ENCODE peak calls at places on chromosomes 16 and 17, in five cellular contexts. One of them, this sample, is unnamed.

GRCh38 chr16:54236761-54237160 is 49.8 kb downstream of the IRX3 start:
- DNase-seq in IMR-90: peak; percentile 43
- DNase-seq in ovary: no peak
- DNase-seq in heart left ventricle: no peak
- DNase-seq in upper lobe of left lung: no peak
- DNase-seq in this sample: no peak

GRCh38 chr16:70804153-70804728 is 3.3 kb upstream of the VAC14 start:
- DNase-seq in IMR-90: peak; percentile 93
- DNase-seq in ovary: no peak
- DNase-seq in heart left ventricle: no peak
- DNase-seq in upper lobe of left lung: no peak
- DNase-seq in this sample: no peak

GRCh38 chr17:12545877-12546513 is 119.7 kb upstream of the MYOCD start:
- DNase-seq in IMR-90: peak; percentile 63
- DNase-seq in ovary: peak; percentile 29
- DNase-seq in heart left ventricle: no peak
- DNase-seq in upper lobe of left lung: no peak
- DNase-seq in this sample: no peak

GRCh38 chr17:59362811-59363205 is 31.4 kb downstream of the YPEL2 start:
- DNase-seq in IMR-90: no peak
- DNase-seq in ovary: no peak
- DNase-seq in heart left ventricle: no peak
- DNase-seq in upper lobe of left lung: no peak
- DNase-seq in this sample: no peak

GRCh38 chr16:78034530-78034929 is 12.2 kb downstream of the CLEC3A start:
- DNase-seq in IMR-90: no peak
- DNase-seq in ovary: no peak
- DNase-seq in heart left ventricle: no peak
- DNase-seq in upper lobe of left lung: no peak
- DNase-seq in this sample: no peak

GRCh38 chr16:17159616-17160015 is 311.1 kb downstream of the XYLT1 start:
- DNase-seq in IMR-90: no peak
- DNase-seq in ovary: no peak
- DNase-seq in heart left ventricle: no peak
- DNase-seq in upper lobe of left lung: no peak
- DNase-seq in this sample: no peak

GRCh38 chr17:12078791-12079190 is 58.1 kb downstream of the MAP2K4 start:
- DNase-seq in IMR-90: peak; percentile 83
- DNase-seq in ovary: no peak
- DNase-seq in heart left ventricle: no peak
- DNase-seq in upper lobe of left lung: no peak
- DNase-seq in this sample: no peak

GRCh38 chr17:56676807-56677206 is 83.3 kb downstream of the NOG start:
- DNase-seq in IMR-90: no peak
- DNase-seq in ovary: no peak
- DNase-seq in heart left ventricle: no peak
- DNase-seq in upper lobe of left lung: no peak
- DNase-seq in this sample: no peak

GRCh38 chr17:34081269-34081668 is 173.8 kb upstream of the CCL2 start:
- DNase-seq in IMR-90: peak; percentile 6
- DNase-seq in ovary: no peak
- DNase-seq in heart left ventricle: no peak
- DNase-seq in upper lobe of left lung: no peak
- DNase-seq in this sample: no peak

GRCh38 chr17:81805707-81806460 is 1.9 kb downstream of the GCGR start:
- DNase-seq in IMR-90: no peak
- DNase-seq in ovary: no peak
- DNase-seq in heart left ventricle: no peak
- DNase-seq in upper lobe of left lung: no peak
- DNase-seq in this sample: no peak
- TF ChIP-seq POLR2A in IMR-90: no peak
- TF ChIP-seq POLR2A in ovary: no peak
- TF ChIP-seq POLR2A in heart left ventricle: no peak
- TF ChIP-seq POLR2A in upper lobe of left lung: no peak
- TF ChIP-seq POLR2A in this sample: no peak

GRCh38 chr17:64779344-64780095 is 117.4 kb upstream of the SMURF2 start:
- DNase-seq in IMR-90: no peak
- DNase-seq in ovary: peak; percentile 30
- DNase-seq in heart left ventricle: no peak
- DNase-seq in upper lobe of left lung: peak; percentile 85
- DNase-seq in this sample: peak; percentile 85
- H3K27me3 ChIP-seq in IMR-90: no peaks in the 10 kb centered on the region
- H3K27me3 ChIP-seq in ovary: peaks cover 3% of the 10 kb centered on the region
- H3K27me3 ChIP-seq in heart left ventricle: peaks cover 15% of the 10 kb centered on the region
- H3K27me3 ChIP-seq in upper lobe of left lung: no peaks in the 10 kb centered on the region
- H3K27me3 ChIP-seq in this sample: peaks cover 36% of the 10 kb centered on the region

GRCh38 chr17:38604479-38605229 is 1.1 kb downstream of the SRCIN1 start:
- DNase-seq in IMR-90: no peak
- DNase-seq in ovary: peak; percentile 33
- DNase-seq in heart left ventricle: peak; percentile 48
- DNase-seq in upper lobe of left lung: peak; percentile 84
- DNase-seq in this sample: no peak
- TF ChIP-seq CTCF in IMR-90: no peak
- TF ChIP-seq CTCF in ovary: no peak
- TF ChIP-seq CTCF in heart left ventricle: no peak
- TF ChIP-seq CTCF in upper lobe of left lung: no peak
- TF ChIP-seq CTCF in this sample: no peak

GRCh38 chr17:44077595-44077909 is 7.0 kb downstream of the G6PC3 start:
- DNase-seq in IMR-90: no peak
- DNase-seq in ovary: no peak
- DNase-seq in heart left ventricle: peak; percentile 59
- DNase-seq in upper lobe of left lung: no peak
- DNase-seq in this sample: no peak
- TF ChIP-seq POLR2A in IMR-90: no peak
- TF ChIP-seq POLR2A in ovary: no peak
- TF ChIP-seq POLR2A in heart left ventricle: no peak
- TF ChIP-seq POLR2A in upper lobe of left lung: no peak
- TF ChIP-seq POLR2A in this sample: no peak

GRCh38 chr17:45431531-45432404 is 902 bp downstream of the ARHGAP27 start:
- DNase-seq in IMR-90: peak; percentile 31
- DNase-seq in ovary: peak; percentile 49
- DNase-seq in heart left ventricle: peak; percentile 88
- DNase-seq in upper lobe of left lung: peak; percentile 96
- DNase-seq in this sample: peak; percentile 96
- H3K27me3 ChIP-seq in IMR-90: peaks cover 45% of the 10 kb centered on the region
- H3K27me3 ChIP-seq in ovary: no peaks in the 10 kb centered on the region
- H3K27me3 ChIP-seq in heart left ventricle: peaks cover 27% of the 10 kb centered on the region
- H3K27me3 ChIP-seq in upper lobe of left lung: no peaks in the 10 kb centered on the region
- H3K27me3 ChIP-seq in this sample: no peaks in the 10 kb centered on the region

This sample was measured in spleen.